ENCODE peak calls at places on chromosomes 2 and 18, in five cellular contexts. One of them, this sample, is unnamed.
A peak's percentile ranks its signal among the peaks of the same experiment; 100 is the strongest.

GRCh38 chr18:5964596-5964995 is 69.3 kb upstream of the TMEM200C start:
- DNase-seq in OCI-LY7: no peak
- DNase-seq in fibroblast of mammary gland: no peak
- DNase-seq in AG09309: no peak
- DNase-seq in AG10803: no peak
- DNase-seq in this sample: no peak

GRCh38 chr18:31447530-31448191 is at the start of gene DSG3:
- DNase-seq in fibroblast of mammary gland: no peak
- DNase-seq in OCI-LY7: no peak
- DNase-seq in AG09309: no peak
- DNase-seq in AG10803: no peak
- DNase-seq in this sample: no peak

GRCh38 chr2:88729061-88729745 is 37.7 kb downstream of the RPIA start:
- DNase-seq in fibroblast of mammary gland: peak; percentile 38
- DNase-seq in AG09309: no peak
- DNase-seq in AG10803: peak; percentile 35
- DNase-seq in OCI-LY7: no peak
- DNase-seq in this sample: no peak

GRCh38 chr2:68745006-68745405 is 10.4 kb downstream of the ARHGAP25 start:
- DNase-seq in AG09309: no peak
- DNase-seq in OCI-LY7: no peak
- DNase-seq in AG10803: no peak
- DNase-seq in fibroblast of mammary gland: no peak
- DNase-seq in this sample: peak; percentile 26

GRCh38 chr2:217816396-217816869 is 186.4 kb downstream of the TNS1 start:
- DNase-seq in fibroblast of mammary gland: peak; percentile 37
- DNase-seq in AG09309: no peak
- DNase-seq in AG10803: peak; percentile 33
- DNase-seq in OCI-LY7: no peak
- DNase-seq in this sample: no peak

GRCh38 chr2:15677141-15677911 is 85.7 kb downstream of the DDX1 start:
- DNase-seq in OCI-LY7: no peak
- DNase-seq in AG09309: no peak
- DNase-seq in AG10803: no peak
- DNase-seq in fibroblast of mammary gland: no peak
- DNase-seq in this sample: no peak

GRCh38 chr18:61400714-61401113 is 67.5 kb downstream of the CDH20 start:
- DNase-seq in OCI-LY7: no peak
- DNase-seq in AG10803: peak; percentile 69
- DNase-seq in fibroblast of mammary gland: peak; percentile 89
- DNase-seq in AG09309: peak; percentile 29
- DNase-seq in this sample: no peak

GRCh38 chr2:62307469-62308389 is 111.8 kb downstream of the B3GNT2 start:
- DNase-seq in AG09309: no peak
- DNase-seq in fibroblast of mammary gland: no peak
- DNase-seq in OCI-LY7: no peak
- DNase-seq in AG10803: no peak
- DNase-seq in this sample: peak; percentile 50

GRCh38 chr2:177908824-177909223 is 163.8 kb downstream of the PDE11A start:
- DNase-seq in OCI-LY7: no peak
- DNase-seq in AG09309: no peak
- DNase-seq in fibroblast of mammary gland: no peak
- DNase-seq in AG10803: no peak
- DNase-seq in this sample: no peak

GRCh38 chr2:196165016-196165415 is 6.4 kb downstream of the STK17B start:
- DNase-seq in OCI-LY7: no peak
- DNase-seq in fibroblast of mammary gland: no peak
- DNase-seq in AG10803: no peak
- DNase-seq in AG09309: no peak
- DNase-seq in this sample: no peak

GRCh38 chr2:36569267-36569860 is 28.6 kb downstream of the FEZ2 start:
- DNase-seq in fibroblast of mammary gland: peak; percentile 31
- DNase-seq in AG09309: no peak
- DNase-seq in OCI-LY7: no peak
- DNase-seq in AG10803: no peak
- DNase-seq in this sample: no peak

GRCh38 chr2:239194731-239195317 is 206.0 kb downstream of the HDAC4 start:
- DNase-seq in fibroblast of mammary gland: no peak
- DNase-seq in AG10803: no peak
- DNase-seq in OCI-LY7: no peak
- DNase-seq in AG09309: no peak
- DNase-seq in this sample: no peak

GRCh38 chr2:109294523-109294922 is 165.5 kb downstream of the SH3RF3 start:
- DNase-seq in fibroblast of mammary gland: no peak
- DNase-seq in AG09309: no peak
- DNase-seq in OCI-LY7: no peak
- DNase-seq in AG10803: no peak
- DNase-seq in this sample: no peak

GRCh38 chr2:28216320-28216719 is 176.3 kb upstream of the FOSL2 start:
- DNase-seq in OCI-LY7: no peak
- DNase-seq in AG10803: no peak
- DNase-seq in AG09309: no peak
- DNase-seq in fibroblast of mammary gland: no peak
- DNase-seq in this sample: no peak

GRCh38 chr2:70977605-70978205 is 725 bp upstream of the ANKRD53 start:
- DNase-seq in AG10803: peak; percentile 87
- DNase-seq in AG09309: peak; percentile 47
- DNase-seq in fibroblast of mammary gland: peak; percentile 98
- DNase-seq in OCI-LY7: no peak
- DNase-seq in this sample: no peak

GRCh38 chr2:165920748-165921147 is 32.8 kb downstream of the TTC21B start:
- DNase-seq in AG09309: no peak
- DNase-seq in fibroblast of mammary gland: no peak
- DNase-seq in AG10803: no peak
- DNase-seq in OCI-LY7: no peak
- DNase-seq in this sample: no peak

GRCh38 chr18:70454705-70455322 is 166.0 kb downstream of the SOCS6 start:
- DNase-seq in fibroblast of mammary gland: peak; percentile 78
- DNase-seq in AG10803: peak; percentile 68
- DNase-seq in OCI-LY7: peak; percentile 35
- DNase-seq in AG09309: no peak
- DNase-seq in this sample: peak; percentile 75

GRCh38 chr2:26139269-26140183 is 33.4 kb upstream of the GAREM2 start:
- DNase-seq in OCI-LY7: no peak
- DNase-seq in fibroblast of mammary gland: peak; percentile 8
- DNase-seq in AG10803: no peak
- DNase-seq in AG09309: no peak
- DNase-seq in this sample: peak; percentile 7

GRCh38 chr2:231604101-231604684 is 11.5 kb downstream of the TEX44 start:
- DNase-seq in OCI-LY7: peak; percentile 65
- DNase-seq in fibroblast of mammary gland: no peak
- DNase-seq in AG10803: no peak
- DNase-seq in AG09309: no peak
- DNase-seq in this sample: peak; percentile 71

GRCh38 chr2:48954935-48955334 is 199.4 kb downstream of the FSHR start:
- DNase-seq in OCI-LY7: no peak
- DNase-seq in AG09309: no peak
- DNase-seq in AG10803: no peak
- DNase-seq in fibroblast of mammary gland: no peak
- DNase-seq in this sample: no peak

GRCh38 chr2:168614291-168615018 is 158.4 kb downstream of the CERS6 start:
- DNase-seq in AG10803: no peak
- DNase-seq in AG09309: no peak
- DNase-seq in fibroblast of mammary gland: no peak
- DNase-seq in OCI-LY7: peak; percentile 7
- DNase-seq in this sample: peak; percentile 28
- TF ChIP-seq CTCF in AG10803: peak; percentile 26
- TF ChIP-seq CTCF in AG09309: peak; percentile 25
- TF ChIP-seq CTCF in fibroblast of mammary gland: peak; percentile 32
- TF ChIP-seq CTCF in OCI-LY7: peak; percentile 68
- TF ChIP-seq CTCF in this sample: no peak

GRCh38 chr2:42142476-42143184 is 26.5 kb upstream of the EML4 start:
- DNase-seq in AG10803: no peak
- DNase-seq in fibroblast of mammary gland: peak; percentile 57
- DNase-seq in AG09309: no peak
- DNase-seq in OCI-LY7: no peak
- DNase-seq in this sample: no peak
- H3K4me3 ChIP-seq in AG10803: peak overlapping the region; percentile 21
- H3K4me3 ChIP-seq in fibroblast of mammary gland: no peak overlapping the region
- H3K4me3 ChIP-seq in AG09309: peak overlapping the region; percentile 11
- H3K4me3 ChIP-seq in OCI-LY7: no peak overlapping the region
- H3K4me3 ChIP-seq in this sample: no peak overlapping the region

DNA sequence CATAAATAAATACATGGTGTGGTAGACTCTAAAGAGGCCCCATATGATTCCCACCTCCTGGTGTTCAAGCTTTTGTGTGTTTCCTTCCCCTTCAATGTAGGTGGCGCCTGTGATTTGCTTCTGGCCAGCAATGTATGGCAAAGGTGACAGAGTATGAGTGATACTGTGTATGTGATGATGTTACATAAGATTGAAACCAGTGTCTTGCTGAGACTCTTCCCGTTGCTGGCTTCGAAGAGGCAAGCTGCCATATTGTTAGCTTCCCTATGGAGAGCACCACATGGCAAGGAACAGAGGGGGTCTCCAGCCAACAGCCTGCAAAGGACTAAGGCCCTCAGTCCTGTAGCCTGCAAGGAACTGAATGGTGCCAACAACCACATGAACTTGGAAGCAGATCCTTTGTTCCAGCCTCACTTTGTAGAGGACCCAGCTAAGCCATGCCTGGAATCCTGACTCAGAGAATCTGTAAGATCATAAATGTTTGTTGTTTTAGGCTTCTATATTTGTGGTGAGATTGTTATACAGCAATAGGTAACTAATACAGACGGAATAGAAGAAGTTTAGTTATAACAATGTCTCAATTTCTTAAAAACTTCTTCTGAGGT is 1.7 kb upstream of the SMAD4 start:
- DNase-seq in AG10803: peak; percentile 32
- DNase-seq in AG09309: no peak
- DNase-seq in fibroblast of mammary gland: peak; percentile 62
- DNase-seq in OCI-LY7: peak; percentile 40
- DNase-seq in this sample: peak; percentile 67
- TF ChIP-seq CTCF in AG10803: no peak
- TF ChIP-seq CTCF in AG09309: no peak
- TF ChIP-seq CTCF in fibroblast of mammary gland: peak; percentile 1
- TF ChIP-seq CTCF in OCI-LY7: peak; percentile 52
- TF ChIP-seq CTCF in this sample: peak; percentile 7

GRCh38 chr2:106065268-106065982 is 128.7 kb downstream of the UXS1 start:
- DNase-seq in fibroblast of mammary gland: no peak
- DNase-seq in AG09309: no peak
- DNase-seq in OCI-LY7: no peak
- DNase-seq in AG10803: no peak
- DNase-seq in this sample: no peak

GRCh38 chr2:106070181-106070580 is 123.9 kb downstream of the UXS1 start:
- DNase-seq in AG09309: no peak
- DNase-seq in AG10803: no peak
- DNase-seq in OCI-LY7: no peak
- DNase-seq in fibroblast of mammary gland: no peak
- DNase-seq in this sample: no peak

GRCh38 chr2:106062627-106063026 is 131.5 kb downstream of the UXS1 start:
- DNase-seq in AG10803: no peak
- DNase-seq in fibroblast of mammary gland: peak; percentile 41
- DNase-seq in AG09309: no peak
- DNase-seq in OCI-LY7: no peak
- DNase-seq in this sample: no peak

GRCh38 chr2:106068415-106068814 is 125.7 kb downstream of the UXS1 start:
- DNase-seq in AG09309: no peak
- DNase-seq in OCI-LY7: no peak
- DNase-seq in fibroblast of mammary gland: no peak
- DNase-seq in AG10803: peak; percentile 44
- DNase-seq in this sample: no peak

DNA sequence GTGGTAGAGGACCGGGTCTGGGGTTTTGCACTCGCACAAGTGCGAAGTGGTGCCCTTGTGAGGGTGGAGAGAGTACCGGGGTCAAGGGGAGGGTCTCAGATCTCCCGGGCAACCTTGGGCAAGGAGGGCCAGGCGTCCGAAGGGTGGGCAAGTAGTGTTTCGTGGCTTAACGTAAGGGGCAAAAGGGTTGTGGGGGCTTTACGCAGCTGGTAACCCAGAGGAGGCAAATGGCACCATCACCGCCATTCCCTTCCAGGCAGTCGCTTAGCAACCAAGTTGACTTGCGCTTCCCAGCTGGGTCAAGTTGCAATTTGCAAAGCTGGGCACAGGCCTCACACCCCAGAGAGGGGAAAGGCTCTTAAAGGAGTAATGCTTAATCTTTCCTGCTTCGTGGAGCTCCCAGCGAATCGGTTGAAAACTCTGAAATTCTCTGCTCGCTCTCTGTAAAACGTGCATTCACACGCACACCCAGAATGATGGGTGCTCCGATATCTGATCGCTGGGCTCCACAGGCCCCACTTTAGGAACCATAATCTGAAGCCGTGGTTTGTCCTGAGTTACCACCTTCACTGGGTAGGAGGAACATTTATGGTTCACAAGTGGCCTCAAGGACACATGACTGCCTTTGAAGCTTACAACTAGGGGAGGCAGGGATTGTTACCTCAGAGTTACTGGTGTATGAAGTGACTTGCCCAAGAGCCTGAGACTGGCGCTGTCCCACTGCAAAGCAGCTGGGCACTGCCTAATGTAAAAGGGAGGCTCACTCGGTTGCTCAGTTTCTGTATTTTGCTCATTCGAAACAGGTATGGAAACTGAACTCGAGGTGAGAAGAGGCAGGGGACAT is 127.9 kb downstream of the UXS1 start:
- DNase-seq in AG10803: no peak
- DNase-seq in OCI-LY7: no peak
- DNase-seq in fibroblast of mammary gland: no peak
- DNase-seq in AG09309: no peak
- DNase-seq in this sample: no peak
- H3K4me3 ChIP-seq in AG10803: no peak overlapping the region
- H3K4me3 ChIP-seq in OCI-LY7: no peak overlapping the region
- H3K4me3 ChIP-seq in fibroblast of mammary gland: no peak overlapping the region
- H3K4me3 ChIP-seq in AG09309: no peak overlapping the region
- H3K4me3 ChIP-seq in this sample: no peak overlapping the region

This sample was measured in GM12865.